ENCODE peak calls at places on chromosomes 13 and 19, in ten cellular contexts. E is bronchial epithelial cell, F is fibroblast of lung, W is fibroblast of the aortic adventitia, G is lower lobe of right lung, H is cardiac muscle cell, A is AG09309, Y is AG10803, N is lower leg skin, S is suprapubic skin. R is an unnamed sample.

GRCh38 chr19:47247308-47247990 is 8.9 kb upstream of the CCDC9 start:
- DNase-seq in E (peak; percentile 55), F (peak; percentile 56), W (peak; percentile 85), G (peak; percentile 87), H (peak; percentile 87), A (no peak), Y (peak; percentile 79), N (peak; percentile 97), S (peak; percentile 86), R (peak; percentile 86)

GRCh38 chr13:45257638-45258338 is 56.9 kb upstream of the KCTD4 start:
- DNase-seq in E (peak; percentile 51), F (peak; percentile 57), W (no peak), G (no peak), H (no peak), A (no peak), Y (peak; percentile 47), N (no peak), S (no peak), R (no peak)

GRCh38 chr19:482186-483041 is 13.9 kb upstream of the MADCAM1 start:
- DNase-seq in E (no peak), F (no peak), W (no peak), G (no peak), H (no peak), A (no peak), Y (no peak), N (no peak), S (no peak), R (no peak)

GRCh38 chr19:27774337-27774736 is 1438.6 kb downstream of the UQCRFS1 start:
- DNase-seq in E (no peak), F (no peak), W (no peak), G (no peak), H (no peak), A (no peak), Y (no peak), N (no peak), S (no peak), R (no peak)

GRCh38 chr19:8255426-8256125 is 46.4 kb downstream of the CERS4 start:
- DNase-seq in E (no peak), F (no peak), W (no peak), G (no peak), H (no peak), A (no peak), Y (no peak), N (no peak), S (no peak), R (no peak)

GRCh38 chr13:49052801-49053200 is 77.1 kb downstream of the FNDC3A start:
- DNase-seq in E (no peak), F (peak; percentile 43), W (no peak), G (no peak), H (no peak), A (no peak), Y (no peak), N (no peak), S (no peak), R (peak; percentile 70)

GRCh38 chr19:40862333-40862732 is 12.1 kb upstream of the CYP2A6 start:
- DNase-seq in E (no peak), F (no peak), W (no peak), G (no peak), H (no peak), A (no peak), Y (no peak), N (no peak), S (no peak), R (no peak)

GRCh38 chr13:74794582-74794981 is 660.4 kb upstream of the KLF12 start:
- DNase-seq in E (no peak), F (no peak), W (no peak), G (no peak), H (peak; percentile 12), A (no peak), Y (peak; percentile 9), N (no peak), S (no peak), R (no peak)

GRCh38 chr13:27359203-27359821 is 65.1 kb upstream of the GTF3A start:
- DNase-seq in E (peak; percentile 41), F (peak; percentile 46), W (peak; percentile 84), G (peak; percentile 65), H (peak; percentile 78), A (no peak), Y (peak; percentile 61), N (peak; percentile 90), S (no peak), R (peak; percentile 82)

GRCh38 chr19:54392078-54392477 is 23.2 kb upstream of the TTYH1 start:
- DNase-seq in E (no peak), F (no peak), W (no peak), G (no peak), H (no peak), A (no peak), Y (no peak), N (no peak), S (no peak), R (no peak)

GRCh38 chr19:54389556-54389955 is 24.8 kb upstream of the LAIR1 start:
- DNase-seq in E (no peak), F (no peak), W (no peak), G (no peak), H (no peak), A (no peak), Y (no peak), N (no peak), S (no peak), R (no peak)

GRCh38 chr19:54393381-54393780 is 21.9 kb upstream of the TTYH1 start:
- DNase-seq in E (no peak), F (no peak), W (peak; percentile 27), G (no peak), H (no peak), A (no peak), Y (no peak), N (no peak), S (no peak), R (no peak)

GRCh38 chr19:54390942-54391577 is 24.2 kb upstream of the TTYH1 start:
- DNase-seq in E (peak; percentile 35), F (peak; percentile 50), W (peak; percentile 69), G (no peak), H (peak; percentile 77), A (peak; percentile 25), Y (peak; percentile 65), N (no peak), S (no peak), R (peak; percentile 77)

GRCh38 chr19:54391589-54392061 is 23.6 kb upstream of the TTYH1 start:
- DNase-seq in E (no peak), F (no peak), W (no peak), G (no peak), H (no peak), A (no peak), Y (no peak), N (no peak), S (no peak), R (no peak)
- TF ChIP-seq CTCF in E (peak; percentile 18), F (no peak), W (no peak), G (no peak), H (no peak), A (no peak), Y (peak; percentile 3), N (no peak), S (no peak), R (peak; percentile 12)

GRCh38 chr19:4080473-4080872 is 13.8 kb upstream of the ZBTB7A start:
- DNase-seq in E (no peak), F (no peak), W (no peak), G (no peak), H (no peak), A (no peak), Y (no peak), N (no peak), S (no peak), R (no peak)

GRCh38 chr19:4075373-4075772 is 8.7 kb upstream of the ZBTB7A start:
- DNase-seq in E (no peak), F (peak; percentile 39), W (no peak), G (peak; percentile 87), H (no peak), A (no peak), Y (no peak), N (no peak), S (no peak), R (no peak)

GRCh38 chr19:4077011-4077382 is 10.3 kb upstream of the ZBTB7A start:
- DNase-seq in E (no peak), F (no peak), W (no peak), G (no peak), H (no peak), A (no peak), Y (no peak), N (no peak), S (no peak), R (no peak)

GRCh38 chr19:4081441-4082129 is 14.9 kb upstream of the ZBTB7A start:
- DNase-seq in E (no peak), F (no peak), W (no peak), G (no peak), H (peak; percentile 45), A (no peak), Y (no peak), N (no peak), S (no peak), R (no peak)

DNA sequence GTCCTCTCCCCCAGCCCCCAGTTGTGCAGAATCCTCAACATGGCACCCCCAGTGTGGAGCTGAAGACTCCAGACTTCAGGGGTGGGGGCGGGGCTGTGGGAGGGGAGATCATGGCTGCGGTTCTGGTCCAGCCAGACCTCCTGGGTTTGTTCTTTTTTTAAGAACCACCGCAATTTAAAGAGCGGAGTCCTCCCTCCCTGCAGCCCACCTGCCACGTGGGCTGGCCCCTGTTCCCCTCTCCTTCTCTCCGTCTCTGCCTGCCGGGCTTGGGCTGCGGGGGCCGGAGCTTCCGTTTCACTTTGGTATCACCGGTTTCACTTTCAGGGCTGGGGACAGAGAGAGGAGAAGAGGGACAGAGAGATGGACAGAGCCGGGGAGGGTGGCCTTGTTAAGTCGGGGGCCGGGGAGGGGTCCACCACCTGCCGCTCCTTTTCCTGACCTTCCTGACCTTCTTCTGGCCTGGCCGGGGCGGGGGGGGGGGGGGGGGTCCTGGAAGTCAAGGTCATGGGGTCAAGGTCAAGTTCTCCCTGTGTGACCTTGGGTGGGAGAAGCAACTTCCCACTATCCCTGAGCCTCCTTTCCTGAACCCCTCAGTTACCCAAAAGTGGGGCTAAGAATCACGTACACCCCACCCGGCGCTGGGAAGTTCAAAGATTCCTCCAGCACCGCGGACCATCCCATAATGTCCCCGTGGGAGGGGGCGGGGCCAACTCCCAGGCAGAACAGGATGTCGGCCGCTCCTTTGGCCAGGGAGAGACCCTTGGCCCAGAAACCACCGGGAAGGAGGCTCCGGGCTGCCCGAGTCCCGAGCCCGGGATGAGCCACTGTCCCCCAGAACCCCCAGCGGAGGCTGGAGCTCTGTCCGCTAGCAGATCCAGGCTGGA is 11.3 kb upstream of the ZBTB7A start:
- DNase-seq in E (no peak), F (no peak), W (no peak), G (peak; percentile 87), H (peak; percentile 60), A (no peak), Y (peak; percentile 34), N (no peak), S (peak; percentile 74), R (peak; percentile 54)
- H3K4me3 ChIP-seq in E (peak overlapping the region; percentile 27), F (peak overlapping the region; percentile 37), W (peak overlapping the region; percentile 58), G (peak overlapping the region; percentile 65), H (no peak overlapping the region), A (peak overlapping the region; percentile 52), Y (peak overlapping the region; percentile 63), N (peak overlapping the region; percentile 26), S (peak overlapping the region; percentile 61), R (peak overlapping the region; percentile 51)

GRCh38 chr19:41937976-41938375 is 9.7 kb upstream of the ERFL start:
- DNase-seq in E (no peak), F (no peak), W (no peak), G (no peak), H (no peak), A (no peak), Y (no peak), N (no peak), S (no peak), R (no peak)
- TF ChIP-seq CTCF in E (no peak), F (no peak), W (peak; percentile 20), G (no peak), H (no peak), A (peak; percentile 7), Y (no peak), N (no peak), S (no peak), R (no peak)

GRCh38 chr19:36113425-36113824 is 1.2 kb downstream of the POLR2I start:
- DNase-seq in E (no peak), F (no peak), W (no peak), G (no peak), H (no peak), A (no peak), Y (no peak), N (no peak), S (no peak), R (no peak)
- H3K4me3 ChIP-seq in E (peak overlapping the region; percentile 98), F (peak overlapping the region; percentile 78), W (peak overlapping the region; percentile 78), G (peak overlapping the region; percentile 74), H (no peak overlapping the region), A (peak overlapping the region; percentile 84), Y (peak overlapping the region; percentile 97), N (no peak overlapping the region), S (peak overlapping the region; percentile 80), R (peak overlapping the region; percentile 97)